ENCODE peak calls at places on chromosomes 2 and 18, in six cellular contexts. U is neuronal stem cell, A is H1, Y is trophoblast cell, M is mesenchymal stem cell, L is IMR-90. O is an unnamed sample.

GRCh38 chr2:173079968-173080860 is 4.6 kb downstream of the MAP3K20 start:
- DNase-seq in A (no peak), L (peak; percentile 97), M (peak; percentile 91), Y (peak; percentile 66), U (no peak), O (no peak)

GRCh38 chr18:61435064-61435652 is 101.9 kb downstream of the CDH20 start:
- DNase-seq in M (peak; percentile 15), Y (peak; percentile 13), U (no peak), A (no peak), L (peak; percentile 10), O (peak; percentile 34)

GRCh38 chr2:181189932-181190331 is 209.5 kb downstream of the UBE2E3 start:
- DNase-seq in L (no peak), Y (no peak), A (no peak), U (no peak), M (no peak), O (no peak)

GRCh38 chr2:196677404-196677803 is 37.9 kb downstream of the CCDC150 start:
- DNase-seq in L (peak; percentile 77), U (no peak), Y (no peak), M (peak; percentile 46), A (no peak), O (no peak)

GRCh38 chr18:36185157-36185556 is 2.1 kb upstream of the MOCOS start:
- DNase-seq in Y (no peak), U (no peak), L (no peak), A (no peak), M (no peak), O (no peak)

GRCh38 chr2:156430236-156430977 is 5.8 kb upstream of the GPD2 start:
- DNase-seq in L (peak; percentile 40), A (no peak), Y (no peak), M (peak; percentile 25), U (no peak), O (no peak)

GRCh38 chr2:181438298-181438697 is 18.9 kb upstream of the ITGA4 start:
- DNase-seq in M (no peak), A (no peak), U (no peak), L (no peak), Y (no peak), O (peak; percentile 32)

GRCh38 chr18:78871631-78872030 is 108.0 kb upstream of the SALL3 start:
- DNase-seq in A (no peak), L (no peak), Y (no peak), M (no peak), U (no peak), O (no peak)

GRCh38 chr2:231387904-231388724 is 7.4 kb upstream of the B3GNT7 start:
- DNase-seq in A (no peak), Y (no peak), L (peak; percentile 56), M (peak; percentile 50), U (no peak), O (no peak)

GRCh38 chr2:38182518-38183013 is 106.6 kb upstream of the CYP1B1 start:
- DNase-seq in A (no peak), Y (no peak), M (no peak), U (no peak), L (no peak), O (no peak)

GRCh38 chr2:196389670-196390069 is 218.3 kb upstream of the STK17B start:
- DNase-seq in U (no peak), M (no peak), Y (no peak), A (no peak), L (no peak), O (no peak)

GRCh38 chr18:52339891-52340371 is at the start of gene DCC:
- DNase-seq in L (peak; percentile 45), A (no peak), U (peak; percentile 67), Y (no peak), M (peak; percentile 62), O (peak; percentile 72)

GRCh38 chr2:148360662-148361061 is 283.9 kb upstream of the EPC2 start:
- DNase-seq in A (no peak), Y (no peak), U (no peak), L (no peak), M (no peak), O (no peak)

GRCh38 chr18:39571511-39571910 is 2005.9 kb upstream of the CELF4 start:
- DNase-seq in L (peak; percentile 19), M (peak; percentile 45), A (no peak), U (no peak), Y (peak; percentile 3), O (no peak)

GRCh38 chr2:9333591-9334171 is 89.6 kb downstream of the ITGB1BP1 start:
- DNase-seq in M (peak; percentile 89), U (peak; percentile 17), L (peak; percentile 91), Y (peak; percentile 77), A (peak; percentile 21), O (peak; percentile 62)

GRCh38 chr2:109382946-109383345 is 230.8 kb downstream of the SEPTIN10 start:
- DNase-seq in U (no peak), Y (no peak), L (peak; percentile 83), M (peak; percentile 78), A (no peak), O (peak; percentile 46)

GRCh38 chr2:37688771-37689468 is 17.5 kb upstream of the CDC42EP3 start:
- DNase-seq in Y (peak; percentile 91), L (peak; percentile 91), M (peak; percentile 84), U (no peak), A (no peak), O (no peak)

GRCh38 chr18:77144451-77145118 is 12.0 kb upstream of the MBP start:
- DNase-seq in Y (no peak), A (no peak), M (peak; percentile 7), U (no peak), L (no peak), O (no peak)

GRCh38 chr18:12857215-12857924 is 26.7 kb downstream of the PTPN2 start:
- DNase-seq in U (no peak), L (no peak), M (no peak), A (no peak), Y (no peak), O (no peak)

GRCh38 chr2:168426861-168427260 is 29.2 kb upstream of the CERS6 start:
- DNase-seq in U (no peak), A (no peak), M (no peak), Y (no peak), L (no peak), O (no peak)

GRCh38 chr2:115214050-115214449 is 771.6 kb downstream of the DPP10 start:
- DNase-seq in M (no peak), A (peak; percentile 19), L (no peak), U (no peak), Y (no peak), O (peak; percentile 34)

GRCh38 chr2:85797959-85798358 is 44.2 kb downstream of the ATOH8 start:
- DNase-seq in L (peak; percentile 49), Y (no peak), U (no peak), A (no peak), M (peak; percentile 62), O (no peak)

GRCh38 chr2:237254369-237254861 is 159.5 kb downstream of the COL6A3 start:
- DNase-seq in U (no peak), M (peak; percentile 83), Y (no peak), A (no peak), L (peak; percentile 75), O (no peak)

GRCh38 chr2:206502729-206503128 is 59.4 kb downstream of the ADAM23 start:
- DNase-seq in Y (no peak), A (no peak), L (no peak), M (no peak), U (no peak), O (no peak)

GRCh38 chr2:16218651-16219050 is 278.3 kb downstream of the MYCN start:
- DNase-seq in M (no peak), L (no peak), U (no peak), Y (peak; percentile 30), A (no peak), O (peak; percentile 75)

GRCh38 chr2:226934546-226935243 is 98.8 kb downstream of the RHBDD1 start:
- DNase-seq in U (no peak), L (no peak), Y (no peak), A (no peak), M (no peak), O (no peak)

GRCh38 chr2:180571559-180571958 is 408.8 kb upstream of the UBE2E3 start:
- DNase-seq in M (peak; percentile 30), Y (no peak), L (peak; percentile 77), U (no peak), A (no peak), O (no peak)

GRCh38 chr2:191212119-191212518 is 33.1 kb upstream of the MYO1B start:
- DNase-seq in U (no peak), A (no peak), L (no peak), M (no peak), Y (no peak), O (no peak)
- H4K91ac ChIP-seq in U (no peak overlapping the region), A (no peak overlapping the region), L (no peak overlapping the region), M (no peak overlapping the region), Y (no peak overlapping the region), O (no peak overlapping the region)

GRCh38 chr2:175002547-175003274 is 2.5 kb downstream of the CHN1 start:
- DNase-seq in L (no peak), U (no peak), A (no peak), M (no peak), Y (no peak), O (no peak)

GRCh38 chr2:175003875-175004729 is 1.1 kb downstream of the CHN1 start:
- DNase-seq in L (no peak), A (no peak), Y (no peak), M (peak; percentile 33), U (no peak), O (peak; percentile 62)

GRCh38 chr2:175007510-175007909 is 2.3 kb upstream of the CHN1 start:
- DNase-seq in M (no peak), L (no peak), Y (no peak), A (no peak), U (no peak), O (no peak)

GRCh38 chr2:175004730-175004979 is 526 bp downstream of the CHN1 start:
- DNase-seq in U (no peak), L (no peak), Y (no peak), A (no peak), M (no peak), O (peak; percentile 67)

GRCh38 chr2:175004980-175005832 is at the start of gene CHN1:
- DNase-seq in Y (peak; percentile 34), L (peak; percentile 69), U (peak; percentile 91), M (peak; percentile 82), A (no peak), O (peak; percentile 85)
- H4K91ac ChIP-seq in Y (peak within 1 kb of the TSS; percentile 92), L (no peak within 1 kb of the TSS), U (no peak within 1 kb of the TSS), M (peak within 1 kb of the TSS; percentile 78), A (peak within 1 kb of the TSS; percentile 49), O (no peak within 1 kb of the TSS)

GRCh38 chr2:162050513-162050961 is 23.5 kb downstream of the DPP4 start:
- DNase-seq in A (no peak), U (no peak), M (no peak), L (no peak), Y (no peak), O (no peak)

GRCh38 chr2:162053808-162054155 is 20.2 kb downstream of the DPP4 start:
- DNase-seq in U (no peak), A (no peak), M (no peak), L (no peak), Y (no peak), O (no peak)

GRCh38 chr2:162057426-162057825 is 16.6 kb downstream of the DPP4 start:
- DNase-seq in Y (no peak), U (no peak), M (no peak), L (no peak), A (no peak), O (no peak)

GRCh38 chr2:162056796-162057399 is 17.1 kb downstream of the DPP4 start:
- DNase-seq in Y (no peak), U (no peak), L (no peak), M (no peak), A (no peak), O (no peak)

GRCh38 chr2:162053066-162053807 is 20.8 kb downstream of the DPP4 start:
- DNase-seq in M (no peak), Y (no peak), A (no peak), L (no peak), U (no peak), O (no peak)
- H4K91ac ChIP-seq in M (no peak overlapping the region), Y (no peak overlapping the region), A (no peak overlapping the region), L (no peak overlapping the region), U (no peak overlapping the region), O (no peak overlapping the region)

GRCh38 chr2:10520154-10520553 is 72.0 kb upstream of the ODC1 start:
- DNase-seq in U (no peak), M (no peak), A (peak; percentile 43), Y (no peak), L (no peak), O (peak; percentile 78)
- H4K91ac ChIP-seq in U (no peak overlapping the region), M (no peak overlapping the region), A (no peak overlapping the region), Y (no peak overlapping the region), L (no peak overlapping the region), O (no peak overlapping the region)

O was measured in H9.